ENCODE peak calls at places on chromosomes 4 and X, in five cellular contexts. I, A, B, O and L are unnamed samples.
A peak's percentile ranks its signal among the peaks of the same experiment; 100 is the strongest.

GRCh38 chr4:169604131-169604900 is 8.1 kb downstream of the NEK1 start:
- DNase-seq in A (no peak), O (no peak), I (no peak), B (peak; percentile 76), L (no peak)

GRCh38 chrX:110425222-110425621 is 66.6 kb downstream of the RTL9 start:
- DNase-seq in B (no peak), I (no peak), A (no peak), O (no peak), L (no peak)

GRCh38 chr4:10998826-10999225 is 314.3 kb upstream of the CLNK start:
- DNase-seq in B (no peak), O (no peak), A (no peak), I (no peak), L (no peak)

GRCh38 chrX:40646489-40647306 is 663 bp downstream of the CXorf38 start:
- DNase-seq in O (peak; percentile 52), B (peak; percentile 48), A (no peak), I (no peak), L (no peak)

GRCh38 chr4:113406723-113407016 is 354.9 kb downstream of the CAMK2D start:
- DNase-seq in I (no peak), B (no peak), A (no peak), O (no peak), L (no peak)

GRCh38 chr4:85756938-85757337 is 282.0 kb downstream of the ARHGAP24 start:
- DNase-seq in I (no peak), A (no peak), O (no peak), B (peak; percentile 10), L (no peak)

GRCh38 chrX:144616317-144616716 is 631.0 kb upstream of the SPANXN1 start:
- DNase-seq in B (no peak), I (no peak), A (no peak), O (no peak), L (no peak)

GRCh38 chr4:10018818-10019438 is 2.4 kb downstream of the SLC2A9 start:
- DNase-seq in A (no peak), O (peak; percentile 99), I (peak; percentile 88), B (peak; percentile 92), L (peak; percentile 64)

GRCh38 chrX:153723351-153724251 is 586 bp downstream of the BCAP31 start:
- DNase-seq in A (peak; percentile 59), I (no peak), O (peak; percentile 63), B (peak; percentile 67), L (no peak)

GRCh38 chrX:123665197-123665596 is 67.7 kb downstream of the THOC2 start:
- DNase-seq in O (no peak), B (no peak), I (no peak), A (no peak), L (no peak)

GRCh38 chrX:47831788-47832187 is 4.9 kb upstream of the ZNF81 start:
- DNase-seq in O (peak; percentile 52), A (peak; percentile 29), I (peak; percentile 19), B (peak; percentile 66), L (no peak)

GRCh38 chr4:173370130-173370476 is 651 bp upstream of the SAP30 start:
- DNase-seq in I (no peak), A (no peak), B (peak; percentile 60), O (peak; percentile 52), L (no peak)

GRCh38 chr4:78923459-78924312 is 15.6 kb downstream of the PAQR3 start:
- DNase-seq in I (no peak), A (peak; percentile 25), B (no peak), O (no peak), L (no peak)

GRCh38 chr4:41575207-41575606 is 37.2 kb downstream of the LIMCH1 start:
- DNase-seq in A (no peak), O (no peak), B (no peak), I (no peak), L (no peak)

GRCh38 chr4:2941138-2942036 is 21.8 kb downstream of the NOP14 start:
- DNase-seq in B (no peak), O (no peak), I (no peak), A (no peak), L (no peak)

GRCh38 chr4:89588366-89588765 is 248.6 kb downstream of the SNCA start:
- DNase-seq in O (no peak), I (no peak), B (no peak), A (no peak), L (no peak)

GRCh38 chr4:74659576-74660411 is 134.5 kb downstream of the BTC start:
- DNase-seq in I (peak; percentile 100), B (peak; percentile 49), A (peak; percentile 92), O (no peak), L (no peak)

GRCh38 chr4:7103031-7103598 is 35.3 kb upstream of the GRPEL1 start:
- DNase-seq in I (peak; percentile 60), O (peak; percentile 91), B (peak; percentile 99), A (peak; percentile 64), L (peak; percentile 23)

GRCh38 chrX:9315086-9315485 is 149.8 kb upstream of the TBL1X start:
- DNase-seq in A (no peak), O (no peak), B (no peak), I (no peak), L (no peak)

GRCh38 chr4:140867338-140867737 is 111.2 kb upstream of the TBC1D9 start:
- DNase-seq in B (no peak), I (no peak), A (no peak), O (no peak), L (no peak)

GRCh38 chr4:2948895-2949781 is 14.1 kb downstream of the NOP14 start:
- DNase-seq in B (no peak), I (peak; percentile 22), A (no peak), O (no peak), L (no peak)

GRCh38 chr4:183773790-183774189 is 114.7 kb downstream of the TRAPPC11 start:
- DNase-seq in A (no peak), O (no peak), I (no peak), B (no peak), L (no peak)

GRCh38 chr4:71211748-71212147 is 127.1 kb upstream of the SLC4A4 start:
- DNase-seq in A (no peak), I (no peak), O (no peak), B (no peak), L (no peak)

GRCh38 chrX:47564438-47565085 is 3.6 kb downstream of the ARAF start:
- DNase-seq in B (no peak), A (no peak), O (no peak), I (no peak), L (no peak)

GRCh38 chr4:102342404-102343074 is 2.7 kb downstream of the SLC39A8 start:
- DNase-seq in O (no peak), B (peak; percentile 51), I (no peak), A (no peak), L (no peak)

GRCh38 chrX:38560776-38561125 is 591 bp upstream of the TSPAN7 start:
- DNase-seq in O (no peak), A (no peak), I (no peak), B (no peak), L (no peak)

GRCh38 chr4:16603178-16603577 is 295.3 kb downstream of the LDB2 start:
- DNase-seq in O (no peak), I (no peak), B (no peak), A (no peak), L (no peak)

GRCh38 chrX:101659601-101660063 is at the start of gene ARMCX2:
- DNase-seq in B (no peak), I (no peak), A (no peak), O (peak; percentile 52), L (no peak)

DNA sequence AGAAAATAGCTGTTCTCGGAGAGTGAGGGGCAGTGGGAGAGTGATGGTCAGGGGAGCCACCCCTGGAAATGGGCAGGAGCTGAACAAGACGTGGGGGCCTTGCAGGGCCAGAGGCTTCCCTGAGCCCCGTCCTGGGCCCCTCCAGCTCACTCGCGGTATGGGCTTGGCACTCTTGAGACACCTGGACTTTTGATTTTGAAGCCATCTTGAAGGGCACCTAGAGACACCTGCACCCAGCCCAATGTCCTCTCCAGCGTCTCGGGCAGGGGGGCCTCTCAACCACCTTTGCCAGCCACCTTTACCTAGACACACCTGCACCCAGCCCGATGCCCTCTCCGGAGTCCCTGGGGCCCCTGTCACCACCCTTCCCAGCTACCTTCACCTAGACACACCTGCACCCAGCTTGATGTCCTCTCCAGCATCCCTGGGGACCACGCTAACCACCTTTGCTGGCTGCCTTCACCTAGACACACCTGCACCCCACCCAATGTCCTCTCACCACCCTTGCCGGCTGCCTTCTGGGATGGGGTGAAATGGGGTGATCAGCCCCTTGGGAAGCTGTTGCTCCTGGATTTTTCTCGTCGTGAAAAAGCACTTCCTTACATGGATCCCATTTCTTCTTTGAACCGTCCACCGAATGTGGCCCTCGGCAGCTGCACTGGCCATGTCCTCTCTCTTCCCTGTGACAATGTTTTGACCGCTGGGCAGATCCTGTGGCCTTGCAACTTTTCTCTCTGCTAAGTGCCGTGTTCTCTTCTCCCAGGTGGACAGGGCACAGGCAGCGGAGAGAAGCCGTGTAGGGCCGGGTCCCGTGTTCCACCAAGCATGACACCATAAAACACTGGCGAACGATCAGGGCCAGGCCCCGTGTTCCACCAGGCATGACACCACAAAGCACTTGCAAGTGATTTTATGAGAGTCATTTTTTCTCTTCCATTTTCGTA is 47.5 kb downstream of the CPZ start:
- DNase-seq in B (no peak), A (no peak), I (no peak), O (no peak), L (no peak)
- TF ChIP-seq SRF in B (no peak), A (no peak), I (no peak), O (no peak), L (no peak)

DNA sequence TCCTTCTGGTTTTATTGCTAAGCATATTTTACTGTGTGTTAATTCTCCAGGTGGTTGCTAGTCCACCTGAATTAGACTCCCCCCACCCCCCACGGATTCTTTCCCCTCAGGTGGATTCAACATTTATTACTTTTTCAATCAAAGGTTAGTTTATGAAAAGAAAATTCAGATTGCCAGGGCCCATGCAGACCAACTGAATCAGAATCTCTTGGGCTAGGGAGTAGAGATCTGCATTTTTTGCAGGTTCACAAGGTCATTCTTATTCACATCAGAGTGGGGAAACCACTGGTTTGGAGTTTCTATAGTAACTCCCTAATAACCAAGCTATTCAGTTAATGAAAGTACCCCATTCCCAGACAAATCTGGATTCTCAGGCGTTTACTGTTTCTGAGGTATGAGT is 9.8 kb downstream of the TMEM255A start:
- DNase-seq in I (no peak), A (no peak), O (no peak), B (no peak), L (no peak)
- TF ChIP-seq SRF in I (no peak), A (no peak), O (no peak), B (no peak), L (no peak)

DNA sequence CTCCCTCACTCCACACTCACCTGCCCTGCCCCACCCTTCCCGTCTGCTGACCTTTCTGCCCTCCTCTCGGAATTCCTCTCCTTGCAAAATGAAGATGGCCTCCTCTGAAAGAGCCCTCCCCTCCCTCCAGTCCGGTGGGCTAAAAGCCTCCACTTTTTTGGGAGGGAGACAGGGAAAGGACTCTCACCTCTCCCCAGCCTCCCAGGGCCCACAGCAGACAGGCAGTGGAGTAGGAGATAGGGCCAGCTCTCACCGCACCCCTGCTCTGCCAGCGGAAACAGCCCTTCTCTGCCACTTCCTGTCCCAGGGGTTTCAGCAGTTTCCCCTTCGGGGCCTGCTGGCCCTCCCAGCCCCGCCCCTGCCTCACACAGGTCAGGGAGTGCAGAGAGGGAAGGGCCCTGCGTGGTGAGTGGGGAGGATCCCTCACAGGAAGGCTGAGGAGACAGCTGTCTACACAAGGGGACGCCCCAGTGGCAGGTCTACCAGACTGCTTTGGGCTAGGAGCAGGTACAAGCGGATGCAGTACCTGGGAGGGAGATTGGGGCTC is 18.2 kb downstream of the ELF4 start:
- DNase-seq in B (peak; percentile 86), A (peak; percentile 66), I (no peak), O (no peak), L (peak; percentile 81)
- TF ChIP-seq SRF in B (no peak), A (no peak), I (no peak), O (no peak), L (peak; percentile 74)

DNA sequence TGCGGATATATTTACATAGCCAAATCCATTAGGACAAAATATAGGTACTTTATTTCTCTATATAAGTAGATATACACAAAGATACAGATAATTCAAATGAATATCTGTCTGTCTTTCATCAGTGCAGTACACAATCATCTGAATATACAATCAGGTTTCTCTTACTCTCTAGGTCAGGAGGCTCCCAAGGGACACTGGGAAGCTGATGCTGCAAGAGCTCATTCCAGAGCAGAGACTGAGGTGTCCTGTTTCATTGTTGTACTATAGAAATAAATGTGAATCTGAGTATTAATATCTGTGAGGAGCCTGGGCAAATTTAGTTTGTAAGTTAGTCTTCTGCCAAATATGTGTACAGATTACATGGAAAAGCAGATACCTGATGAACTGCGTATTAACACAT is 4.3 kb downstream of the TLL1 start:
- DNase-seq in I (no peak), A (no peak), B (no peak), O (no peak), L (no peak)
- TF ChIP-seq SRF in I (no peak), A (no peak), B (no peak), O (no peak), L (no peak)